ENCODE peak calls at places on chromosomes 2 and 18, in five cellular contexts. S is DND-41, G is brain microvascular endothelial cell, B is lower lobe of right lung, K is H9. Q is an unnamed sample.
A peak's percentile ranks its signal among the peaks of the same experiment; 100 is the strongest.

GRCh38 chr18:8045160-8045885 is 478.2 kb downstream of the PTPRM start:
- DNase-seq in K (no peak), S (no peak), G (no peak), B (no peak), Q (no peak)

GRCh38 chr2:138103156-138103555 is 138.9 kb downstream of the HNMT start:
- DNase-seq in G (no peak), K (no peak), B (no peak), S (no peak), Q (no peak)

GRCh38 chr18:47166235-47166634 is 9.9 kb downstream of the IER3IP1 start:
- DNase-seq in B (no peak), K (no peak), G (no peak), S (no peak), Q (no peak)

GRCh38 chr18:5440297-5440696 is 103.5 kb downstream of the EPB41L3 start:
- DNase-seq in K (no peak), G (no peak), S (no peak), B (no peak), Q (no peak)

GRCh38 chr2:74768401-74768914 is 65.5 kb upstream of the HK2 start:
- DNase-seq in B (no peak), S (no peak), K (no peak), G (no peak), Q (peak; percentile 40)

GRCh38 chr2:102708847-102709559 is 52.8 kb upstream of the TMEM182 start:
- DNase-seq in G (peak; percentile 60), S (no peak), B (no peak), K (no peak), Q (no peak)

GRCh38 chr2:55519908-55520885 is 679 bp downstream of the CFAP36 start:
- DNase-seq in S (no peak), B (no peak), G (peak; percentile 12), K (no peak), Q (peak; percentile 39)

GRCh38 chr2:157677941-157678340 is 49.3 kb upstream of the ACVR1C start:
- DNase-seq in S (no peak), B (no peak), K (no peak), G (no peak), Q (no peak)

GRCh38 chr2:13193900-13194299 is 477.2 kb downstream of the TRIB2 start:
- DNase-seq in G (peak; percentile 36), B (no peak), S (no peak), K (no peak), Q (no peak)

GRCh38 chr2:37827455-37827854 is 97.6 kb upstream of the RMDN2 start:
- DNase-seq in K (no peak), B (no peak), S (no peak), G (no peak), Q (no peak)

GRCh38 chr2:53945538-53945937 is 25.3 kb downstream of the PSME4 start:
- DNase-seq in G (no peak), S (no peak), B (no peak), K (no peak), Q (no peak)

GRCh38 chr2:40097691-40098376 is 318.8 kb upstream of the THUMPD2 start:
- DNase-seq in B (no peak), G (peak; percentile 66), S (no peak), K (no peak), Q (no peak)
- H3K27ac ChIP-seq in B (no peak overlapping the region), G (peak overlapping the region; percentile 66), S (no peak overlapping the region), K (no peak overlapping the region), Q (no peak overlapping the region)

DNA sequence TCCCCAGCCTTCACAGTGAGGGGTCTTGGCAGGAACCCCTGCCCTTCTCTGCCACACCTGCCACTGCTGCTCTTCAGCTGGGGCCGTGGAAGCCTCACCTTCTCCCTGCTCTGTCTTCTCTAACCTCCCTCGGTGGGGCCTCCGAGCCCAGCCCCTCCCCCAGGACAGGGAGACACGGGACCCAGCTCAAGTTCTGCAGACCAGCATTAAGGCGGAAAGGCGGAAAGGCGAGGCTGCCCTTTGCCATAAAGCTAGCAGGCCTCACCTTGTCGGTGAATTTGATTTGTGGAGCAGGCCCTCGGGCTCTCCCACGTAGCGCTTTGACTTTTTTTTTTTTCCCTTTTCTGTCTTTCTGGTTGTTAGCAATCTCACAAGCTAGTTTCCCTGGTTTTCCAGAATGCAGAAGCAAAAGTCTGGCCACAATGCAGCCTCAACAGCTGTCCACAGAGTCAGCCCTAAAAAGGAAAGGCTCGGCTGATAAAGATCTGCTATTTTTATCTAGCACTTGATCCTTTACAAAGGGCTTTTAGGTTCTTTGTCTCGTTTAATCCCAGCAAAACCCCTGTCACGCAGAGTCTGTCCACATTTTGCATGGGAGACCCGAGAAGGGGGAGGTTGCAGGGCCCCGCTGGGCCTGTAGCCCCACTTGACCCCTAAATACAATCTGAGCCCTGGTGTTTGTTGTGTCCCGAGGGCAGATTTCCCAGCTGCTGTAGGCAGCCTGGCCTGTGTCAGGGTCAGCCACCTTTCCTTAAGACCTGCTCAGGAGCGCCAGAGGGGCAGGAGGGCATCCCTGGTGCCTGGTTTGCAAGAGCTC is 6.0 kb downstream of the ITM2C start:
- DNase-seq in K (no peak), B (no peak), G (no peak), S (no peak), Q (no peak)
- H3K27ac ChIP-seq in K (no peak overlapping the region), B (no peak overlapping the region), G (no peak overlapping the region), S (no peak overlapping the region), Q (no peak overlapping the region)

GRCh38 chr18:63470751-63471150 is 6.0 kb upstream of the SERPINB5 start:
- DNase-seq in S (no peak), K (no peak), B (no peak), G (no peak), Q (no peak)
- H3K27ac ChIP-seq in S (no peak overlapping the region), K (no peak overlapping the region), B (no peak overlapping the region), G (no peak overlapping the region), Q (no peak overlapping the region)

GRCh38 chr18:51048190-51048589 is 18.2 kb downstream of the SMAD4 start:
- DNase-seq in G (no peak), K (no peak), S (no peak), B (no peak), Q (no peak)

GRCh38 chr18:51049137-51049536 is 19.1 kb downstream of the SMAD4 start:
- DNase-seq in B (no peak), G (no peak), S (no peak), K (no peak), Q (no peak)

GRCh38 chr18:51053822-51054221 is 23.8 kb downstream of the SMAD4 start:
- DNase-seq in S (no peak), G (no peak), B (no peak), K (no peak), Q (no peak)

GRCh38 chr18:51054764-51055163 is 24.8 kb downstream of the SMAD4 start:
- DNase-seq in G (peak; percentile 12), S (no peak), B (no peak), K (no peak), Q (no peak)

GRCh38 chr18:51051105-51051712 is 21.2 kb downstream of the SMAD4 start:
- DNase-seq in G (peak; percentile 39), B (no peak), S (no peak), K (no peak), Q (no peak)
- H3K27ac ChIP-seq in G (no peak overlapping the region), B (no peak overlapping the region), S (no peak overlapping the region), K (no peak overlapping the region), Q (no peak overlapping the region)

DNA sequence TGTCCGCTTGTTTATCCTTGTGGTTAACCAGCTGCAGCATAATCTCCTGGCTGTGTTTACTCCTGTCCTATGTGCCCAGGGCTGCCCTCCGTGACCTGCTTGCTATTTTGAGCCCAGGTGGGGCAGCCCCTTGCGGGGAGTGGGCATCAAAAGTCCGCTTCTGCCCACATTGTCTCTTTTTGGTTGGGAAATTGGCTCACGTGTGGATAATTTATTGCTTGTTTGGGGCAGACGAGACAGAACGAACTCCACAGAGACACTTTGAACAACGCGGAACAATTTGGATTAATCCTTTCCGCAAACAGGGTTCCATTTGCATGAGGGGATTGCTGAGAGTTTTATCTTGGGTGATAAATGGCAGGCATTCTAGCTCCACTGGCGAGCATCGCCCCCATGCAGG is 8.1 kb upstream of the CXCR4 start:
- DNase-seq in B (no peak), G (no peak), K (no peak), S (no peak), Q (no peak)
- H3K27ac ChIP-seq in B (no peak overlapping the region), G (no peak overlapping the region), K (no peak overlapping the region), S (peak overlapping the region; percentile 6), Q (no peak overlapping the region)

GRCh38 chr2:100817388-100817985 is 2.5 kb upstream of the NPAS2 start:
- DNase-seq in S (no peak), K (no peak), B (no peak), G (no peak), Q (no peak)
- H3K27ac ChIP-seq in S (no peak overlapping the region), K (no peak overlapping the region), B (no peak overlapping the region), G (peak overlapping the region; percentile 92), Q (no peak overlapping the region)

DNA sequence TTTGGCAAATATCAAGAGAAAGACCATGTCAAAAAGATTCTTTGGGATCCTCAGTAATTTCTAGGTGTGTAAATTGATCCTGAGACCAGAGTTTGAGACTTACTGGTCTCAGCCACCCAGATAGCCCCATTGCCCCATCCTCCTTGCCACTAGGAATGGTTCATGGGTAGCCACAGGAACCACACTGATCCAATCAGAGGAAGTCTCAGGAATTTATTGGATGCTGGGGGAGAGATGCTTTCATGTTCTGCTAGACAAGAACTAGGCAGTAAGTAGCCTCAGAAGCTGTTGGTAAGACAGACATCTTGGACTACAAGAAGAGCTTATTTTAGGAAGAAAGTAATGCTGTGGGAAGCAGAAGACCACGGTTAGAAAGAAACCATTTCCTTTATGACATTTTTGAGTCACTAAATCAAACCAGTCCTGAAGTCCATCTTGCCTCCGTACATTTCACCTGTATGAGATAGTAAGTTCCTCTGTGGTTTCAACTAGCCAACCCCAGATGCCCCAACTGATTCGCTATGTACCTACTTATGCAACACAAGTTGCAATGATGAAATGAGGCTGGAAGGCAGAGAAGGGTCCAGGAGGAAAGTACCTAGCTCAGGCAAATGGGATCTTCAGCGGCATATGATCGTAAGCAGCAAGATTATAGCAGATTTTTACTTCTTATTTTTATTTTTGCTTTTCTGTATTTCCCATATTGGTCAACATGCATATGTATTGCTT is 3.6 kb upstream of the ST3GAL5 start:
- DNase-seq in K (no peak), S (no peak), G (no peak), B (no peak), Q (no peak)
- H3K27ac ChIP-seq in K (no peak overlapping the region), S (no peak overlapping the region), G (no peak overlapping the region), B (no peak overlapping the region), Q (no peak overlapping the region)

GRCh38 chr2:175904035-175904434 is 98.0 kb downstream of the LNPK start:
- DNase-seq in G (no peak), K (no peak), S (no peak), B (no peak), Q (no peak)
- H3K27ac ChIP-seq in G (no peak overlapping the region), K (no peak overlapping the region), S (no peak overlapping the region), B (no peak overlapping the region), Q (no peak overlapping the region)

GRCh38 chr2:76008001-76008702 is 297.4 kb upstream of the GCFC2 start:
- DNase-seq in S (no peak), K (peak; percentile 26), G (no peak), B (peak; percentile 45), Q (no peak)
- H3K27ac ChIP-seq in S (no peak overlapping the region), K (no peak overlapping the region), G (no peak overlapping the region), B (no peak overlapping the region), Q (no peak overlapping the region)